ENCODE peak calls at places on chromosomes 3 and 15, in seven cellular contexts. D, T, U, M, L, E and H are unnamed samples.

GRCh38 chr15:90044916-90045371 is 43.8 kb downstream of the ZNF710 start:
- DNase-seq in D (no peak), E (no peak), M (no peak), U (no peak), T (no peak), L (no peak), H (no peak)

GRCh38 chr15:69755571-69756310 is 303.1 kb downstream of the RPLP1 start:
- DNase-seq in L (no peak), U (no peak), M (peak; percentile 33), T (peak; percentile 48), E (no peak), D (no peak), H (no peak)

GRCh38 chr15:74964794-74965193 is 8.2 kb upstream of the RPP25 start:
- DNase-seq in T (no peak), M (no peak), U (no peak), E (peak; percentile 39), D (no peak), L (no peak), H (no peak)

GRCh38 chr3:64387688-64388087 is 162.4 kb upstream of the PRICKLE2 start:
- DNase-seq in D (no peak), E (no peak), U (no peak), L (no peak), T (no peak), M (no peak), H (no peak)

GRCh38 chr3:33706056-33706455 is 12.0 kb downstream of the CLASP2 start:
- DNase-seq in T (no peak), L (no peak), E (no peak), U (no peak), D (no peak), M (no peak), H (no peak)

GRCh38 chr3:104677932-104678331 is 688.8 kb upstream of the ALCAM start:
- DNase-seq in T (no peak), D (no peak), U (no peak), M (no peak), E (no peak), L (no peak), H (no peak)

GRCh38 chr3:122030381-122031122 is 8.5 kb upstream of the ILDR1 start:
- DNase-seq in L (no peak), M (no peak), E (peak; percentile 31), D (no peak), U (no peak), T (no peak), H (no peak)

GRCh38 chr3:183161552-183162345 is 785 bp downstream of the LAMP3 start:
- DNase-seq in T (no peak), L (no peak), D (peak; percentile 74), E (no peak), M (no peak), U (no peak), H (no peak)

GRCh38 chr3:119662604-119663377 is 2.4 kb upstream of the POPDC2 start:
- DNase-seq in D (no peak), M (no peak), T (no peak), L (no peak), E (no peak), U (no peak), H (no peak)

GRCh38 chr3:67578416-67578815 is 76.0 kb downstream of the SUCLG2 start:
- DNase-seq in T (no peak), D (no peak), U (no peak), L (no peak), M (no peak), E (peak; percentile 12), H (no peak)

GRCh38 chr3:194879991-194880939 is 194.6 kb downstream of the FAM43A start:
- DNase-seq in U (peak; percentile 18), E (no peak), L (no peak), M (no peak), T (no peak), D (peak; percentile 28), H (no peak)

GRCh38 chr3:138914870-138915502 is 32.0 kb downstream of the FOXL2 start:
- DNase-seq in U (no peak), L (no peak), M (no peak), E (peak; percentile 74), D (no peak), T (no peak), H (no peak)

GRCh38 chr3:43796041-43796596 is 105.4 kb downstream of the ABHD5 start:
- DNase-seq in T (no peak), E (no peak), U (no peak), L (no peak), M (no peak), D (no peak), H (no peak)

GRCh38 chr3:48845170-48845569 is 2.5 kb downstream of the PRKAR2A start:
- DNase-seq in L (no peak), D (no peak), U (no peak), E (no peak), M (no peak), T (no peak), H (no peak)

GRCh38 chr3:11591006-11591360 is 52.7 kb downstream of the VGLL4 start:
- DNase-seq in L (no peak), U (no peak), D (no peak), T (no peak), M (no peak), E (no peak), H (no peak)

GRCh38 chr3:119219069-119219468 is 21.6 kb downstream of the B4GALT4 start:
- DNase-seq in T (no peak), M (no peak), E (no peak), D (no peak), U (no peak), L (no peak), H (no peak)

GRCh38 chr15:41241251-41241964 is 10.3 kb downstream of the CHP1 start:
- DNase-seq in E (no peak), U (peak; percentile 50), L (peak; percentile 80), M (no peak), T (no peak), D (no peak), H (no peak)

GRCh38 chr3:20039765-20040475 is at the start of gene KAT2B:
- DNase-seq in L (peak; percentile 43), U (peak; percentile 63), D (peak; percentile 64), E (peak; percentile 36), T (peak; percentile 76), M (peak; percentile 70), H (peak; percentile 69)

GRCh38 chr3:172135766-172136729 is 96.7 kb downstream of the FNDC3B start:
- DNase-seq in U (no peak), M (no peak), E (peak; percentile 48), D (peak; percentile 63), L (no peak), T (no peak), H (no peak)

GRCh38 chr15:76012021-76012551 is at the start of gene NRG4:
- DNase-seq in L (no peak), T (no peak), U (no peak), E (no peak), M (no peak), D (no peak), H (no peak)

GRCh38 chr15:33158359-33158758 is 36.2 kb downstream of the FMN1 start:
- DNase-seq in U (no peak), D (no peak), M (no peak), E (no peak), L (no peak), T (no peak), H (no peak)